ENCODE peak calls at places on chromosomes 13 and 19, in eight cellular contexts. One of them, this sample, is unnamed. For H3K4me1, the result is how much of the 10 kb centered on the place peaks cover.

GRCh38 chr13:95540848-95541247 is 11.7 kb upstream of the CLDN10 start:
- DNase-seq in upper lobe of left lung: no peak
- DNase-seq in endothelial cell of umbilical vein: peak
- DNase-seq in HCT116: no peak
- DNase-seq in transverse colon: no peak
- DNase-seq in K562: no peak
- DNase-seq in GM12878: no peak
- DNase-seq in stomach: no peak
- DNase-seq in this sample: no peak

GRCh38 chr19:34835952-34836351 is 62.9 kb upstream of the ZNF599 start:
- DNase-seq in transverse colon: no peak
- DNase-seq in stomach: no peak
- DNase-seq in GM12878: no peak
- DNase-seq in endothelial cell of umbilical vein: no peak
- DNase-seq in upper lobe of left lung: no peak
- DNase-seq in HCT116: no peak
- DNase-seq in K562: no peak
- DNase-seq in this sample: no peak

GRCh38 chr19:29497686-29498436 is 27.9 kb upstream of the VSTM2B start:
- DNase-seq in endothelial cell of umbilical vein: no peak
- DNase-seq in upper lobe of left lung: no peak
- DNase-seq in K562: no peak
- DNase-seq in GM12878: no peak
- DNase-seq in transverse colon: no peak
- DNase-seq in stomach: no peak
- DNase-seq in HCT116: no peak
- DNase-seq in this sample: peak

GRCh38 chr13:52377898-52378297 is 28.1 kb downstream of the THSD1 start:
- DNase-seq in GM12878: no peak
- DNase-seq in transverse colon: no peak
- DNase-seq in stomach: no peak
- DNase-seq in endothelial cell of umbilical vein: no peak
- DNase-seq in upper lobe of left lung: peak
- DNase-seq in K562: no peak
- DNase-seq in HCT116: no peak
- DNase-seq in this sample: no peak

GRCh38 chr19:14437578-14438140 is 4.6 kb downstream of the PKN1 start:
- DNase-seq in stomach: no peak
- DNase-seq in GM12878: no peak
- DNase-seq in K562: no peak
- DNase-seq in upper lobe of left lung: no peak
- DNase-seq in endothelial cell of umbilical vein: no peak
- DNase-seq in transverse colon: no peak
- DNase-seq in HCT116: no peak
- DNase-seq in this sample: no peak

GRCh38 chr19:33350538-33351309 is 22.8 kb upstream of the CEBPG start:
- DNase-seq in upper lobe of left lung: no peak
- DNase-seq in GM12878: no peak
- DNase-seq in stomach: no peak
- DNase-seq in HCT116: no peak
- DNase-seq in endothelial cell of umbilical vein: no peak
- DNase-seq in transverse colon: no peak
- DNase-seq in K562: no peak
- DNase-seq in this sample: peak

GRCh38 chr19:29956855-29957254 is 14.8 kb downstream of the URI1 start:
- DNase-seq in GM12878: no peak
- DNase-seq in transverse colon: no peak
- DNase-seq in endothelial cell of umbilical vein: no peak
- DNase-seq in K562: no peak
- DNase-seq in upper lobe of left lung: no peak
- DNase-seq in HCT116: no peak
- DNase-seq in stomach: no peak
- DNase-seq in this sample: no peak

GRCh38 chr13:48954086-48954485 is 21.6 kb upstream of the FNDC3A start:
- DNase-seq in stomach: no peak
- DNase-seq in transverse colon: no peak
- DNase-seq in GM12878: no peak
- DNase-seq in endothelial cell of umbilical vein: no peak
- DNase-seq in HCT116: no peak
- DNase-seq in upper lobe of left lung: no peak
- DNase-seq in K562: no peak
- DNase-seq in this sample: no peak

GRCh38 chr19:38304352-38304865 is 358 bp downstream of the C19orf33 start:
- DNase-seq in endothelial cell of umbilical vein: no peak
- DNase-seq in HCT116: no peak
- DNase-seq in GM12878: no peak
- DNase-seq in transverse colon: no peak
- DNase-seq in K562: no peak
- DNase-seq in upper lobe of left lung: peak
- DNase-seq in stomach: no peak
- DNase-seq in this sample: no peak

GRCh38 chr19:38294090-38294489 is 10.0 kb upstream of the C19orf33 start:
- DNase-seq in transverse colon: no peak
- DNase-seq in upper lobe of left lung: no peak
- DNase-seq in GM12878: no peak
- DNase-seq in endothelial cell of umbilical vein: no peak
- DNase-seq in stomach: no peak
- DNase-seq in K562: no peak
- DNase-seq in HCT116: no peak
- DNase-seq in this sample: no peak

GRCh38 chr19:38303517-38304351 is at the start of gene C19orf33:
- DNase-seq in endothelial cell of umbilical vein: no peak
- DNase-seq in upper lobe of left lung: peak
- DNase-seq in stomach: peak
- DNase-seq in GM12878: no peak
- DNase-seq in HCT116: peak
- DNase-seq in transverse colon: peak
- DNase-seq in K562: peak
- DNase-seq in this sample: no peak

GRCh38 chr19:38293281-38293680 is 10.8 kb upstream of the C19orf33 start:
- DNase-seq in GM12878: no peak
- DNase-seq in K562: no peak
- DNase-seq in HCT116: no peak
- DNase-seq in upper lobe of left lung: no peak
- DNase-seq in stomach: no peak
- DNase-seq in endothelial cell of umbilical vein: no peak
- DNase-seq in transverse colon: no peak
- DNase-seq in this sample: no peak

DNA sequence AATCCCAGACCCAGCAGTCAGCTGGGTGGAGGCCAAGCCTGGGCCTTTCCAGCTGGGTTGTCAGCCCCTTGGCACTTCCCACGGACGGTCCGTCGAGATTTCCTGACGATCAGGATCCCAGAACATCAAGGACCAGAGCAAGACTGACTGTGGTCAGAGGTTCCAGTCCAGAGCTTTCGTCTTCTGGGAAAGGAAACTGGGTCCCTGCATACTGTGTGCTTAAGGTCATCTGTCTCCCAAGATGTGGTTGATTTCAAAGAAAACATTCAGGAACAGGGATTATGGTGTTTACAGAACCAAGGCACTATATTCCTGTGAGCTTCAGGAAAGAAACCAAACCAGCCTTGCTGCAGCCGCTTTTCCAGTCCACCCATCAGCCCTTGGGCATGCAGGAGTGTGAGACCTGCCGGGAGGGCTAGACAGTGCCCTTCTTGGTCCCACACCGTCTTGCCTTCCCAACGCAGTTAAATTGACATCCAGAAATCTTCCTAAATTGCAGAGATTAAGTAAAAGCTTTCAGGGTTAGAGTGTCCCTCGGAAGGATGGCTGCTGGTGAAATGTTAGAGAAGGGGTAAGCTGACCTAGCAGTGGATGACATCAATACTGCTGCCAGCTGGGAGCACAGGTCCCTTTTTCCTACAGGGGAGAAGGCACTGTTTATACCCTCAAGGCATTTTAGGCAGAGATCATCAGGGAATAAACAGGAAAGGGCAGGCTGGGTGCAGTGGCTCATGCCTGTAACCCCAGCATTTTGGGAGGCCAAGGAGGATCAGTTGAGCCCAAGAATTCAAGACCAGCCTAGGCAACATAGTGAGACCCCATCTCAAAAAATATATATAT is 5.0 kb upstream of the C19orf33 start:
- DNase-seq in GM12878: no peak
- DNase-seq in HCT116: no peak
- DNase-seq in stomach: no peak
- DNase-seq in upper lobe of left lung: no peak
- DNase-seq in endothelial cell of umbilical vein: no peak
- DNase-seq in K562: no peak
- DNase-seq in transverse colon: no peak
- DNase-seq in this sample: no peak
- TF ChIP-seq POLR2AphosphoS5 in GM12878: no peak
- TF ChIP-seq POLR2AphosphoS5 in HCT116: no peak
- TF ChIP-seq POLR2AphosphoS5 in stomach: peak
- TF ChIP-seq POLR2AphosphoS5 in upper lobe of left lung: peak
- TF ChIP-seq POLR2AphosphoS5 in endothelial cell of umbilical vein: no peak
- TF ChIP-seq POLR2AphosphoS5 in K562: no peak
- TF ChIP-seq POLR2AphosphoS5 in transverse colon: no peak
- TF ChIP-seq POLR2AphosphoS5 in this sample: no peak

GRCh38 chr19:11374449-11375142 is at the start of gene SWSAP1:
- DNase-seq in endothelial cell of umbilical vein: peak
- DNase-seq in transverse colon: peak
- DNase-seq in HCT116: peak
- DNase-seq in stomach: peak
- DNase-seq in GM12878: peak
- DNase-seq in K562: peak
- DNase-seq in upper lobe of left lung: peak
- DNase-seq in this sample: peak

GRCh38 chr19:11373885-11374448 is 499 bp upstream of the SWSAP1 start:
- DNase-seq in stomach: no peak
- DNase-seq in upper lobe of left lung: no peak
- DNase-seq in GM12878: no peak
- DNase-seq in endothelial cell of umbilical vein: no peak
- DNase-seq in HCT116: no peak
- DNase-seq in transverse colon: no peak
- DNase-seq in K562: no peak
- DNase-seq in this sample: no peak

GRCh38 chr19:11373166-11373884 is 1.1 kb upstream of the SWSAP1 start:
- DNase-seq in GM12878: no peak
- DNase-seq in stomach: peak
- DNase-seq in endothelial cell of umbilical vein: no peak
- DNase-seq in transverse colon: no peak
- DNase-seq in upper lobe of left lung: no peak
- DNase-seq in HCT116: no peak
- DNase-seq in K562: no peak
- DNase-seq in this sample: no peak

GRCh38 chr19:11375143-11375948 is 880 bp downstream of the SWSAP1 start:
- DNase-seq in stomach: peak
- DNase-seq in transverse colon: peak
- DNase-seq in upper lobe of left lung: peak
- DNase-seq in K562: no peak
- DNase-seq in endothelial cell of umbilical vein: peak
- DNase-seq in HCT116: no peak
- DNase-seq in GM12878: no peak
- DNase-seq in this sample: peak

DNA sequence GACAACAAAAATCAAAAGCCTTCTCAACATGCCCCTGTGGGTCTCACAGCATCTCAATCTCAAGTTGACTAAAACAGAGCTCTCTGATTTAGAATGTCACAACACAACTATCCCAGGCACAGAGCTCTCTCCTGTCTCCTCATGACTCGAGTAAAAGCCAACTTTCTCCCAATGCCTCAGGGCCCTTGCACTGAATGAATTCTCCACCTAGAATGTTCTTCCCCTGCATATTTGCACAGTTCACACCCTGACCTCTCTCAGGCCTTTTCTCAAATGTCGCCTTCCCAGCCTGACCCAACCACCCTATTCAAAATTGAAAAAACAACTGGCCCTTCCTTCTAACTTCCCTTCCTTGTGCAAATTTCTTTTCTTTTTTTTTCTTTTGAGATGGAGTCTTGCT is 3.7 kb upstream of the SWSAP1 start:
- DNase-seq in K562: no peak
- DNase-seq in GM12878: no peak
- DNase-seq in HCT116: no peak
- DNase-seq in transverse colon: no peak
- DNase-seq in stomach: no peak
- DNase-seq in endothelial cell of umbilical vein: no peak
- DNase-seq in upper lobe of left lung: no peak
- DNase-seq in this sample: no peak
- H3K4me1 ChIP-seq in K562: under half
- H3K4me1 ChIP-seq in GM12878: under half
- H3K4me1 ChIP-seq in HCT116: under half
- H3K4me1 ChIP-seq in transverse colon: under half
- H3K4me1 ChIP-seq in stomach: under half
- H3K4me1 ChIP-seq in endothelial cell of umbilical vein: under half
- H3K4me1 ChIP-seq in upper lobe of left lung: under half
- H3K4me1 ChIP-seq in this sample: under half

GRCh38 chr19:58456111-58456510 is 4.7 kb downstream of the ZNF324B start:
- DNase-seq in stomach: no peak
- DNase-seq in K562: no peak
- DNase-seq in HCT116: no peak
- DNase-seq in GM12878: no peak
- DNase-seq in upper lobe of left lung: peak
- DNase-seq in transverse colon: no peak
- DNase-seq in endothelial cell of umbilical vein: no peak
- DNase-seq in this sample: no peak

GRCh38 chr19:58450836-58451357 is 525 bp upstream of the ZNF324B start:
- DNase-seq in transverse colon: peak
- DNase-seq in stomach: no peak
- DNase-seq in endothelial cell of umbilical vein: peak
- DNase-seq in upper lobe of left lung: no peak
- DNase-seq in HCT116: no peak
- DNase-seq in GM12878: no peak
- DNase-seq in K562: no peak
- DNase-seq in this sample: no peak

GRCh38 chr19:58455306-58455705 is 3.9 kb downstream of the ZNF324B start:
- DNase-seq in transverse colon: no peak
- DNase-seq in upper lobe of left lung: peak
- DNase-seq in endothelial cell of umbilical vein: no peak
- DNase-seq in HCT116: no peak
- DNase-seq in K562: no peak
- DNase-seq in stomach: no peak
- DNase-seq in GM12878: no peak
- DNase-seq in this sample: no peak

GRCh38 chr19:58453743-58454142 is 2.3 kb downstream of the ZNF324B start:
- DNase-seq in GM12878: no peak
- DNase-seq in HCT116: no peak
- DNase-seq in endothelial cell of umbilical vein: no peak
- DNase-seq in stomach: no peak
- DNase-seq in upper lobe of left lung: no peak
- DNase-seq in transverse colon: no peak
- DNase-seq in K562: no peak
- DNase-seq in this sample: no peak

DNA sequence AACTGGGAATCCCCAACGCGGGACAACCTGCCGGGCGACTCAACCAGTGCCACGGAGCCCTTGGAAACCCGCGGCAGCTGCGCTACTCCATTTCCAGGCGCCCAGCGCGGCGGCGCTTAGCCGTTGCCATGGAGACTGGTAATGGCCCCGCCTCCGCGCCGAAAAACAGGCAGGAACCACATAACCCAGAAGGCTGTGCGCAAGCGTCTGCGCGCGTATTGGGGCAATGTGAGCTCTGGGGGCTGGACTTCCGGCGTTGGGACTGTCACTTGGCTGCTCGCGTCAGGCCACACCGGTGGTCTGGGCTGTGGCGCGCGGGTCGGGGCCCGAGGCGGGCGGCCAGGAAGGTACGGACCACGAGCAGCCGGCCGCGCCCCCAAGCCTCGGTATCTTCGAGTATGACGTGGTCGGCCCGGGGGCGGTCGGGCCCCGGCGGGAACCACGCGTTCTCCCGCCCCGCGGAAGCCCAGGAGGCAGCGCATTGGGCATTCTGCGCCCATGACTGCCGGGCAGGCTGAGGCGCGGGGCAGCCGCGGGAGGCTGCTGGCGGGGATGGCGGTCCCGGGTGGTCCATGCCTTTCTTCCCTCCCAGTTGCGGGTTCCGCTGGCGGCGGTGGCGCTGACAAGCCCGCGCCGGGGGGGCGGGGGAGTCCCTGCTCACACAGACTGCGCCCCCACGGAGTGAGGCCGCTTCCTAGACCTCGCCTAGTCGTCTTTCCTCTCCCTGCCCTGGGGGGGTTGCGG is at the start of gene ZNF324B:
- DNase-seq in endothelial cell of umbilical vein: peak
- DNase-seq in upper lobe of left lung: peak
- DNase-seq in GM12878: peak
- DNase-seq in HCT116: peak
- DNase-seq in stomach: peak
- DNase-seq in K562: peak
- DNase-seq in transverse colon: peak
- DNase-seq in this sample: peak
- TF ChIP-seq POLR2A in endothelial cell of umbilical vein: peak
- TF ChIP-seq POLR2A in upper lobe of left lung: no peak
- TF ChIP-seq POLR2A in GM12878: peak
- TF ChIP-seq POLR2A in HCT116: no peak
- TF ChIP-seq POLR2A in stomach: no peak
- TF ChIP-seq POLR2A in K562: peak
- TF ChIP-seq POLR2A in transverse colon: peak
- TF ChIP-seq POLR2A in this sample: peak

GRCh38 chr13:105442941-105443340 is 1092.5 kb downstream of the EFNB2 start:
- DNase-seq in HCT116: peak
- DNase-seq in stomach: no peak
- DNase-seq in K562: no peak
- DNase-seq in endothelial cell of umbilical vein: peak
- DNase-seq in GM12878: no peak
- DNase-seq in upper lobe of left lung: no peak
- DNase-seq in transverse colon: no peak
- DNase-seq in this sample: no peak
- TF ChIP-seq POLR2AphosphoS5 in HCT116: no peak
- TF ChIP-seq POLR2AphosphoS5 in stomach: peak
- TF ChIP-seq POLR2AphosphoS5 in K562: no peak
- TF ChIP-seq POLR2AphosphoS5 in endothelial cell of umbilical vein: no peak
- TF ChIP-seq POLR2AphosphoS5 in GM12878: no peak
- TF ChIP-seq POLR2AphosphoS5 in upper lobe of left lung: no peak
- TF ChIP-seq POLR2AphosphoS5 in transverse colon: peak
- TF ChIP-seq POLR2AphosphoS5 in this sample: peak